ENCODE peak calls at places on chromosomes 11 and 22, in four cellular contexts. D, X, I and V are unnamed samples.
A peak's percentile ranks its signal among the peaks of the same experiment; 100 is the strongest.

GRCh38 chr11:9574806-9575530 is 1.5 kb downstream of the WEE1 start:
- DNase-seq in I (peak; percentile 83), D (peak; percentile 55), X (peak; percentile 83), V (peak; percentile 89)

GRCh38 chr11:32840587-32840986 is 10.9 kb downstream of the PRRG4 start:
- DNase-seq in D (no peak), I (no peak), X (no peak), V (no peak)

GRCh38 chr11:23021287-23021863 is 161.1 kb upstream of the CCDC179 start:
- DNase-seq in X (peak; percentile 35), I (peak; percentile 31), D (no peak), V (peak; percentile 40)

GRCh38 chr11:119409731-119410130 is 13.2 kb downstream of the THY1 start:
- DNase-seq in X (no peak), I (no peak), D (no peak), V (no peak)

GRCh38 chr22:30816413-30816812 is 121.7 kb downstream of the OSBP2 start:
- DNase-seq in D (no peak), X (no peak), I (no peak), V (no peak)

GRCh38 chr11:76207642-76208378 is 1.5 kb upstream of the WNT11 start:
- DNase-seq in D (peak; percentile 76), I (peak; percentile 33), X (peak; percentile 82), V (peak; percentile 72)

GRCh38 chr11:59957094-59957493 is 6.7 kb upstream of the OOSP4A start:
- DNase-seq in I (peak; percentile 11), D (no peak), X (peak; percentile 45), V (no peak)

GRCh38 chr11:36034572-36035331 is 90.9 kb downstream of the LDLRAD3 start:
- DNase-seq in I (peak; percentile 64), D (no peak), X (peak; percentile 30), V (peak; percentile 77)

GRCh38 chr11:13940611-13941256 is 21.8 kb upstream of the SPON1 start:
- DNase-seq in I (no peak), X (no peak), D (no peak), V (no peak)

GRCh38 chr11:66686100-66686785 is 8.6 kb upstream of the RBM4B start:
- DNase-seq in I (no peak), D (no peak), X (peak; percentile 96), V (no peak)
- TF ChIP-seq CTCF in I (no peak), D (no peak), X (no peak), V (no peak)

GRCh38 chr11:40281055-40281580 is 1178.3 kb downstream of the LRRC4C start:
- DNase-seq in I (no peak), X (no peak), D (no peak), V (peak; percentile 55)
- H3K4me3 ChIP-seq in I (no peak overlapping the region), X (no peak overlapping the region), D (no peak overlapping the region), V (no peak overlapping the region)

GRCh38 chr22:44625421-44625760 is 76.6 kb upstream of the PRR5 start:
- DNase-seq in D (no peak), X (no peak), I (no peak), V (no peak)
- TF ChIP-seq CTCF in D (no peak), X (no peak), I (no peak), V (no peak)

DNA sequence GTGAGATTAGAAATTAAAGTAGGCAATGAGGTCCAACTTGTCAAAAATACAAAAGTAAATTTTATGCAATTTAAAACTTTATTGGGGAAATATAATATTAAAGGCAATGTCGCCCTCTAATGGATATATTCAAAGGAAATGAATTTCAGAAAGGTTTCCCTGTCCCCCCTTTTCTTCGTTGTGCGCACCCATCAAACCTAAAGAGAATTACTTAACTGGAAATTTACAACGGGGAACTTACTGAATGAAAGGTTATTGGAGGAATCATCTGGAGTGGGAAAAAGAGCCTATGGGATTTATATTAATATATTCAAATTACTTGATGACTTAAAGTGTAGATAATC is 1.7 kb upstream of the ABTB2 start:
- DNase-seq in X (no peak), D (no peak), I (no peak), V (no peak)
- H3K4me3 ChIP-seq in X (peak overlapping the region; percentile 50), D (no peak overlapping the region), I (no peak overlapping the region), V (no peak overlapping the region)

GRCh38 chr11:97557399-97557798 is 1167.6 kb downstream of the JRKL start:
- DNase-seq in I (peak; percentile 5), X (peak; percentile 30), D (no peak), V (peak; percentile 9)
- TF ChIP-seq CTCF in I (peak; percentile 50), X (peak; percentile 42), D (no peak), V (no peak)

GRCh38 chr11:125064070-125064469 is 965 bp downstream of the SLC37A2 start:
- DNase-seq in D (no peak), I (no peak), X (no peak), V (no peak)
- H3K4me3 ChIP-seq in D (no peak overlapping the region), I (peak overlapping the region; percentile 76), X (peak overlapping the region; percentile 55), V (peak overlapping the region; percentile 58)

GRCh38 chr11:69951821-69952590 is 126.1 kb upstream of the ANO1 start:
- DNase-seq in X (no peak), D (no peak), I (no peak), V (no peak)

GRCh38 chr11:69949327-69949726 is 128.8 kb upstream of the ANO1 start:
- DNase-seq in D (no peak), X (peak; percentile 93), I (peak; percentile 89), V (peak; percentile 89)

GRCh38 chr11:69950621-69951020 is 127.5 kb upstream of the ANO1 start:
- DNase-seq in D (no peak), I (no peak), X (no peak), V (no peak)

GRCh38 chr11:69948256-69949141 is 129.3 kb upstream of the FGF3 start:
- DNase-seq in D (no peak), X (peak; percentile 74), I (peak; percentile 56), V (peak; percentile 41)

GRCh38 chr11:69950120-69950519 is 128.0 kb upstream of the ANO1 start:
- DNase-seq in X (peak; percentile 46), D (no peak), I (peak; percentile 25), V (peak; percentile 12)
- TF ChIP-seq CTCF in X (peak; percentile 56), D (peak; percentile 21), I (peak; percentile 77), V (peak; percentile 62)

GRCh38 chr11:98657711-98658110 is 363.0 kb upstream of the CNTN5 start:
- DNase-seq in I (no peak), D (no peak), X (no peak), V (no peak)
- H3K4me3 ChIP-seq in I (no peak overlapping the region), D (no peak overlapping the region), X (no peak overlapping the region), V (no peak overlapping the region)